ENCODE peak calls at places on chromosomes 13 and 19, in four cellular contexts. One of them, this sample, is unnamed.

GRCh38 chr13:114264886-114265611 is 16.4 kb upstream of the UPF3A start:
- DNase-seq in HepG2: no peak
- DNase-seq in K562: no peak
- DNase-seq in Panc1: no peak
- DNase-seq in this sample: no peak

GRCh38 chr19:23255700-23256099 is 5.5 kb upstream of the ZNF724 start:
- DNase-seq in K562: no peak
- DNase-seq in Panc1: no peak
- DNase-seq in HepG2: no peak
- DNase-seq in this sample: no peak

GRCh38 chr19:2081873-2082810 is 14.0 kb downstream of the MOB3A start:
- DNase-seq in HepG2: no peak
- DNase-seq in K562: no peak
- DNase-seq in Panc1: no peak
- DNase-seq in this sample: no peak

GRCh38 chr13:65990684-65991083 is 1239.5 kb downstream of the PCDH9 start:
- DNase-seq in K562: no peak
- DNase-seq in HepG2: no peak
- DNase-seq in Panc1: no peak
- DNase-seq in this sample: no peak

GRCh38 chr13:99955747-99956472 is 15.7 kb downstream of the ZIC5 start:
- DNase-seq in K562: no peak
- DNase-seq in Panc1: no peak
- DNase-seq in HepG2: no peak
- DNase-seq in this sample: no peak

GRCh38 chr13:76936736-76937135 is 11.6 kb upstream of the ACOD1 start:
- DNase-seq in HepG2: no peak
- DNase-seq in Panc1: no peak
- DNase-seq in K562: no peak
- DNase-seq in this sample: no peak

GRCh38 chr19:5078666-5079409 is 109.9 kb downstream of the KDM4B start:
- DNase-seq in HepG2: no peak
- DNase-seq in Panc1: no peak
- DNase-seq in K562: no peak
- DNase-seq in this sample: no peak

GRCh38 chr19:49749055-49749716 is 13.9 kb downstream of the TSKS start:
- DNase-seq in Panc1: no peak
- DNase-seq in HepG2: no peak
- DNase-seq in K562: peak
- DNase-seq in this sample: peak

GRCh38 chr19:7709932-7710460 is 8.1 kb upstream of the FCER2 start:
- DNase-seq in K562: no peak
- DNase-seq in HepG2: no peak
- DNase-seq in Panc1: no peak
- DNase-seq in this sample: no peak

GRCh38 chr13:110700186-110700585 is 5.7 kb downstream of the CARS2 start:
- DNase-seq in HepG2: no peak
- DNase-seq in Panc1: no peak
- DNase-seq in K562: no peak
- DNase-seq in this sample: no peak

GRCh38 chr19:41707871-41708371 is 505 bp upstream of the CEACAM5 start:
- DNase-seq in HepG2: no peak
- DNase-seq in Panc1: no peak
- DNase-seq in K562: no peak
- DNase-seq in this sample: no peak

GRCh38 chr19:2507109-2507508 is 31.2 kb downstream of the GADD45B start:
- DNase-seq in Panc1: peak
- DNase-seq in K562: no peak
- DNase-seq in HepG2: peak
- DNase-seq in this sample: peak

GRCh38 chr13:46168341-46168740 is 13.6 kb downstream of the LCP1 start:
- DNase-seq in HepG2: no peak
- DNase-seq in Panc1: no peak
- DNase-seq in K562: no peak
- DNase-seq in this sample: no peak

GRCh38 chr19:14146789-14147216 is 10.4 kb upstream of the ASF1B start:
- DNase-seq in K562: no peak
- DNase-seq in HepG2: no peak
- DNase-seq in Panc1: no peak
- DNase-seq in this sample: no peak

GRCh38 chr13:88068316-88068715 is 397.1 kb downstream of the SLITRK5 start:
- DNase-seq in Panc1: no peak
- DNase-seq in K562: no peak
- DNase-seq in HepG2: no peak
- DNase-seq in this sample: no peak

GRCh38 chr13:96091164-96091931 is 1.4 kb downstream of the HS6ST3 start:
- DNase-seq in HepG2: no peak
- DNase-seq in K562: no peak
- DNase-seq in Panc1: no peak
- DNase-seq in this sample: no peak

GRCh38 chr19:39444598-39445257 is 654 bp upstream of the SUPT5H start:
- DNase-seq in Panc1: no peak
- DNase-seq in HepG2: no peak
- DNase-seq in K562: no peak
- DNase-seq in this sample: no peak

GRCh38 chr19:17757125-17757524 is 5.8 kb downstream of the FCHO1 start:
- DNase-seq in K562: no peak
- DNase-seq in Panc1: no peak
- DNase-seq in HepG2: no peak
- DNase-seq in this sample: no peak

GRCh38 chr13:24348797-24349515 is 39.6 kb downstream of the C1QTNF9 start:
- DNase-seq in Panc1: no peak
- DNase-seq in K562: no peak
- DNase-seq in HepG2: no peak
- DNase-seq in this sample: peak

GRCh38 chr19:4732680-4733114 is 9.1 kb upstream of the DPP9 start:
- DNase-seq in Panc1: peak
- DNase-seq in HepG2: peak
- DNase-seq in K562: peak
- DNase-seq in this sample: peak

GRCh38 chr19:3513198-3514140 is 7.4 kb downstream of the FZR1 start:
- DNase-seq in Panc1: no peak
- DNase-seq in HepG2: no peak
- DNase-seq in K562: no peak
- DNase-seq in this sample: no peak

GRCh38 chr13:29763426-29764180 is 86.8 kb downstream of the UBL3 start:
- DNase-seq in K562: no peak
- DNase-seq in Panc1: no peak
- DNase-seq in HepG2: no peak
- DNase-seq in this sample: no peak

GRCh38 chr13:50587839-50588373 is 255.6 kb downstream of the DLEU7 start:
- DNase-seq in K562: no peak
- DNase-seq in Panc1: no peak
- DNase-seq in HepG2: no peak
- DNase-seq in this sample: no peak

GRCh38 chr19:34481861-34482379 is 362 bp downstream of the WTIP start:
- DNase-seq in K562: no peak
- DNase-seq in Panc1: no peak
- DNase-seq in HepG2: no peak
- DNase-seq in this sample: no peak

GRCh38 chr19:2053601-2054389 is 2.8 kb upstream of the MKNK2 start:
- DNase-seq in HepG2: no peak
- DNase-seq in Panc1: no peak
- DNase-seq in K562: no peak
- DNase-seq in this sample: no peak

GRCh38 chr13:110229905-110230563 is 76.9 kb downstream of the COL4A1 start:
- DNase-seq in Panc1: no peak
- DNase-seq in K562: no peak
- DNase-seq in HepG2: no peak
- DNase-seq in this sample: no peak

GRCh38 chr13:108121406-108121805 is 93.9 kb downstream of the LIG4 start:
- DNase-seq in K562: no peak
- DNase-seq in HepG2: peak
- DNase-seq in Panc1: no peak
- DNase-seq in this sample: no peak

GRCh38 chr13:73991384-73991783 is 142.8 kb downstream of the KLF12 start:
- DNase-seq in HepG2: no peak
- DNase-seq in Panc1: no peak
- DNase-seq in K562: no peak
- DNase-seq in this sample: no peak

GRCh38 chr13:72255908-72256307 is 388.9 kb upstream of the DACH1 start:
- DNase-seq in K562: no peak
- DNase-seq in Panc1: no peak
- DNase-seq in HepG2: peak
- DNase-seq in this sample: peak

GRCh38 chr19:19049406-19049805 is 14.4 kb upstream of the SLC25A42 start:
- DNase-seq in HepG2: no peak
- DNase-seq in Panc1: no peak
- DNase-seq in K562: no peak
- DNase-seq in this sample: no peak

GRCh38 chr13:45162194-45162593 is 38.7 kb downstream of the KCTD4 start:
- DNase-seq in K562: no peak
- DNase-seq in Panc1: no peak
- DNase-seq in HepG2: no peak
- DNase-seq in this sample: no peak

GRCh38 chr13:27264181-27264580 is 6.4 kb upstream of the RASL11A start:
- DNase-seq in K562: no peak
- DNase-seq in Panc1: no peak
- DNase-seq in HepG2: no peak
- DNase-seq in this sample: no peak
- TF ChIP-seq TCF7L2 in K562: no peak
- TF ChIP-seq TCF7L2 in Panc1: no peak
- TF ChIP-seq TCF7L2 in HepG2: no peak
- TF ChIP-seq TCF7L2 in this sample: no peak

GRCh38 chr19:56837892-56838679 is 2.4 kb downstream of the PEG3 start:
- DNase-seq in K562: no peak
- DNase-seq in HepG2: peak
- DNase-seq in Panc1: no peak
- DNase-seq in this sample: no peak
- TF ChIP-seq POLR2AphosphoS5 in K562: no peak
- TF ChIP-seq POLR2AphosphoS5 in HepG2: no peak
- TF ChIP-seq POLR2AphosphoS5 in Panc1: no peak
- TF ChIP-seq POLR2AphosphoS5 in this sample: no peak

DNA sequence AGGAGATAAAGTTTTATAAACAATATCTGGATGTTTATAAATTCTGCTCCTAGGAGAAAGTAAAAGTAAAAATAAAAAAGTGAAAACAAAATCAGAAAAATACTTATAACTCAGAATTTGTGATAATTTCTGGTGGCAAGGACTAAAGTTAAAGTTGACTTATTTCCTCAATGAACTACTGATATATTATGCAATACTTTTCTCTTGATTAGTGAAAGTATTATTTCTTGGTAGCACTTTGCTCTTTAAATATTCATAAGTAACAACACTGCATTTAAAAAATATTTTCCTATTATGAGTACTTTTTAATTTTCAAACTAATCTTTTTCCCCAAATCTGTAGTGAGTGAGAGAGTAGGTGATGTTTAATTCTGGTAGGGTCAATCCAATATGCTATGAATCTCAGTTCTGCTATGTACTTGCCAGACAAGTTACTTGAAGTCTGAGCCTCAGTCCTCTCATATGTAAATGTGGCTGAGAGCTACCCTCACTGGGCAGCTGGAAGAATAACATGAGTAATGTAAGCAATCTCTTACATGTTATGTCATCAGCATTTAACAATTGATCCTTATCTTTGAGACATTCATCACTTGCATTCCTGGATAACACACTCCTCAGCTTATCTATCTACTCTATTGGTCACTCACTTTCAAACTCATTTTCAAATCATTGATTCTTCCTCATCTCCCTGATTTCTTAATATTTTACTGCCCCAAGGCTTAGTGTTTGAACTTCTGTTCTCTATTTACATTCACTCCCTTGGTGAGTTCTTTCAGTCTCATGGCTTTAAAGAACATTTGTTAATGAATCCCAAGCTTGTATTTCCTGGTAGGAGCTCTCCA is 239.0 kb downstream of the RGCC start:
- DNase-seq in Panc1: peak
- DNase-seq in HepG2: peak
- DNase-seq in K562: no peak
- DNase-seq in this sample: peak
- TF ChIP-seq TCF7L2 in Panc1: no peak
- TF ChIP-seq TCF7L2 in HepG2: no peak
- TF ChIP-seq TCF7L2 in K562: no peak
- TF ChIP-seq TCF7L2 in this sample: no peak

GRCh38 chr13:98530236-98530635 is 46.7 kb downstream of the STK24 start:
- DNase-seq in HepG2: no peak
- DNase-seq in K562: no peak
- DNase-seq in Panc1: no peak
- DNase-seq in this sample: no peak
- TF ChIP-seq POLR2AphosphoS5 in HepG2: no peak
- TF ChIP-seq POLR2AphosphoS5 in K562: no peak
- TF ChIP-seq POLR2AphosphoS5 in Panc1: no peak
- TF ChIP-seq POLR2AphosphoS5 in this sample: no peak

This sample was measured in HCT116.